ENCODE peak calls at places on chromosomes 13 and 19, in six cellular contexts. A is esophagus squamous epithelium, U is PC-3, L is spleen, F is RWPE1, S is A549. T is an unnamed sample.
A peak's percentile ranks its signal among the peaks of the same experiment; 100 is the strongest.

GRCh38 chr19:742540-743075 is 8.3 kb upstream of the MISP start:
- DNase-seq in F (no peak), S (no peak), L (no peak), U (no peak), A (no peak), T (no peak)

GRCh38 chr19:32313866-32314265 is 31.5 kb upstream of the ZNF507 start:
- DNase-seq in L (no peak), U (no peak), F (no peak), A (no peak), S (no peak), T (no peak)

GRCh38 chr19:32233091-32233490 is 112.3 kb upstream of the ZNF507 start:
- DNase-seq in F (no peak), U (no peak), A (no peak), L (peak; percentile 54), S (no peak), T (no peak)

GRCh38 chr13:45194081-45194939 is 6.5 kb downstream of the KCTD4 start:
- DNase-seq in L (no peak), U (no peak), S (no peak), F (no peak), A (no peak), T (peak; percentile 84)

GRCh38 chr13:77724092-77724491 is 26.6 kb downstream of the SLAIN1 start:
- DNase-seq in U (no peak), S (no peak), F (no peak), A (no peak), L (no peak), T (no peak)

GRCh38 chr19:15264933-15265206 is 32.6 kb upstream of the EPHX3 start:
- DNase-seq in S (no peak), L (no peak), A (no peak), F (no peak), U (no peak), T (no peak)

GRCh38 chr19:2923510-2923909 is 21.3 kb downstream of the ZNF77 start:
- DNase-seq in L (no peak), F (peak; percentile 50), U (peak; percentile 73), S (no peak), A (no peak), T (no peak)

GRCh38 chr13:31824705-31825512 is 85.6 kb downstream of the RXFP2 start:
- DNase-seq in L (no peak), U (peak; percentile 19), A (no peak), F (no peak), S (no peak), T (no peak)

GRCh38 chr19:2150794-2151338 is 500 bp downstream of the AP3D1 start:
- DNase-seq in S (no peak), L (peak; percentile 90), U (no peak), F (no peak), A (no peak), T (no peak)

GRCh38 chr19:45630463-45630862 is 8.7 kb downstream of the EML2 start:
- DNase-seq in U (peak; percentile 89), L (no peak), A (no peak), F (peak; percentile 93), S (peak; percentile 63), T (no peak)

GRCh38 chr19:49538643-49539042 is 10.8 kb downstream of the RCN3 start:
- DNase-seq in S (no peak), A (no peak), U (no peak), F (no peak), L (no peak), T (no peak)
- H3K27ac ChIP-seq in S (no peak overlapping the region), A (no peak overlapping the region), U (no peak overlapping the region), F (no peak overlapping the region), L (no peak overlapping the region), T (no peak overlapping the region)

GRCh38 chr19:18776288-18776594 is 14.9 kb downstream of the COMP start:
- DNase-seq in A (no peak), L (no peak), U (peak; percentile 55), F (peak; percentile 59), S (no peak), T (no peak)
- TF ChIP-seq CTCF in A (no peak), L (no peak), U (peak; percentile 63), F (peak; percentile 28), S (peak; percentile 17), T (no peak)

GRCh38 chr19:44525721-44526430 is 3.6 kb downstream of the CEACAM20 start:
- DNase-seq in F (no peak), A (no peak), L (no peak), U (no peak), S (no peak), T (no peak)
- H3K27ac ChIP-seq in F (no peak overlapping the region), A (no peak overlapping the region), L (no peak overlapping the region), U (no peak overlapping the region), S (no peak overlapping the region), T (no peak overlapping the region)

GRCh38 chr13:36715841-36716240 is 42.0 kb downstream of the SERTM1 start:
- DNase-seq in L (no peak), S (no peak), U (no peak), A (no peak), F (no peak), T (no peak)
- TF ChIP-seq CTCF in L (no peak), S (no peak), U (no peak), A (no peak), F (no peak), T (no peak)

DNA sequence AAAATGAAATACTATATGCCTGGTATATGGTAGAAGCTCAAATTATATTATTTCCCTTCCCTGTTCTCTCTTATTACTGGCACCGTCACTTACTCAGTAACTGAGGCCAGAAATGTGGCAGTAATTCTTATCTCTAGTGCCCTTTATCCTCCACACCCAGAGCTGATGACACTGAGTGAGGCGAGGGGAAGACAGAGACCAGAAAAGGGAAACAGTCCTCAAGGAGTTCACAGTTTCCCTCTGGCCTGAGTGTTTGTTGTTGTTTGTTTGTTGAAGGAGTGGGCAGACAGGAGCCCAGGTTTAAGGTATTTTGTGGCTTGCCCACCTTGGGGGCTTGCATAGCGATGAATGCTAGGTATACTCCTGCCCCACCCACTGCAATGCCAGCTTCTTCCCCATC is 101.5 kb upstream of the FNDC3A start:
- DNase-seq in L (no peak), U (no peak), S (no peak), A (no peak), F (no peak), T (no peak)
- H3K27ac ChIP-seq in L (no peak overlapping the region), U (no peak overlapping the region), S (no peak overlapping the region), A (no peak overlapping the region), F (no peak overlapping the region), T (no peak overlapping the region)

GRCh38 chr19:40663712-40664692 is 26.4 kb downstream of the NUMBL start:
- DNase-seq in U (peak; percentile 26), S (peak; percentile 66), A (no peak), L (peak; percentile 70), F (no peak), T (no peak)

GRCh38 chr19:40666803-40667438 is 23.5 kb downstream of the NUMBL start:
- DNase-seq in L (peak; percentile 56), A (no peak), U (no peak), S (no peak), F (no peak), T (no peak)

GRCh38 chr19:40661616-40662015 is 28.8 kb downstream of the NUMBL start:
- DNase-seq in L (no peak), S (no peak), A (no peak), F (no peak), U (no peak), T (no peak)

GRCh38 chr19:40659566-40659965 is 30.9 kb downstream of the NUMBL start:
- DNase-seq in U (no peak), A (no peak), F (no peak), L (no peak), S (no peak), T (no peak)

DNA sequence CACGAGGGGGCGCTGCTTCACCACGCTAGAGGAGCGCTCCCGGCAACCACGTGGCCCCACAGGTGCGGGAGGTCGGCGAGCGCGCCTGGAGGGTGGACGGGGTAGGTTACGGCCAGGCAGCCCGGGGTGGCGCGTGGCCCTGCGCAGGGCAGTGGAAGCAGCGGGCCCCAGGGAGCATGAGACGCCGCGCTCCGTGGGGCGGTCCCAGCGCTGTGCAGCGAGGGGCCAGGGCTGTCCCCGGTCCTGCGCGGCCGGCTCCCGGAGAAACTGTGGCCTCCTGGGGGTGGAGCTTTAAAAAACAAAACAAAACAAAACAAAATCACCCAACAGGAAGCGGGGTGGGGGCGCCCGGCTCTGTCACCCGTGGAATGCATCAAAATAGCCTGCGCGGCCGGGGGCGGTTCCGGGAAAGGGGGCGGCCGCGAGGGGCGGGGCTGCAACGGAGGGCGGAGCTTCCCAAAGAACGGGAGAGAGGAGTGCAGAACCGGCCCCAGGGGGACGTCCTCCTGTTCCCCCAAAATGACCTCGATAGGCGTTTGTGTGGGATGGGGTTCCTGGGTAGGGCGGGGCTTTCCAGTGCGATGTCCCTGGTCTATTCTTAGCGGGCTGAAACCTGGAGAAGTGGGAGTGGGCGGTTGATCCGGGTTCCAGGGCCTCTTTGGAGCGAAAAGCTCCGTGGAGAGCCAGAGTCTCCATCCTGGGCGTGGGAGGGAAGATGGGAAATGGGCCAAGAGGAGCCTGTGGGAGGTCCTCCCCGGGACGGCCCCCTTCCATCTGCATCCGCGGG is 27.3 kb downstream of the NUMBL start:
- DNase-seq in U (peak; percentile 82), A (peak; percentile 49), S (peak; percentile 97), L (peak; percentile 98), F (peak; percentile 77), T (peak; percentile 91)
- TF ChIP-seq CTCF in U (peak; percentile 84), A (peak; percentile 99), S (peak; percentile 100), L (peak; percentile 46), F (peak; percentile 96), T (peak; percentile 99)

GRCh38 chr19:29540128-29540527 is 14.3 kb downstream of the VSTM2B start:
- DNase-seq in A (no peak), S (no peak), U (no peak), L (peak; percentile 30), F (no peak), T (peak; percentile 20)
- H3K27ac ChIP-seq in A (no peak overlapping the region), S (no peak overlapping the region), U (no peak overlapping the region), L (no peak overlapping the region), F (no peak overlapping the region), T (no peak overlapping the region)

GRCh38 chr19:35741216-35741541 is 1.1 kb downstream of the IGFLR1 start:
- DNase-seq in A (no peak), F (no peak), S (no peak), U (no peak), L (no peak), T (no peak)
- TF ChIP-seq CTCF in A (no peak), F (no peak), S (no peak), U (no peak), L (no peak), T (no peak)

DNA sequence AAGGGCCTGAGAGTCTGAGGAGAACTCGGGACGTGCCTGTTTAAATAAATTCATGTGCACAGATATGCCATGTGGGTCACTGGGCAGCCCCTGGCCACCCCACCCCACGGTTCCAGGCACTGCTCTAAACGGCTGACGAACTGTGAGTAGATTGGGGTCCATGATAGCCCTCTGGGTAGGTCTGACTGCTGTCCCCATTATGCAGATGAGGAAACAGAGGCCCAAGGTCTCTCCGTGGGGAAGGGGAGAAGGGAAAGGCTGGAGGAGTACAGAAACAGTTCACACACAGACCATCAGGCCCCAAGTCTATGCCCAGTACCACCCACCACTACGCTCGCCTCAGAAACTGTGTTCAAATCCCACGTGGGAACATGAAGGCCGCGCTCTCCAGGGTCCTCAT is 14.1 kb downstream of the ZNF787 start:
- DNase-seq in A (no peak), S (no peak), U (no peak), L (no peak), F (no peak), T (no peak)
- H3K27ac ChIP-seq in A (peak overlapping the region; percentile 69), S (no peak overlapping the region), U (no peak overlapping the region), L (peak overlapping the region; percentile 98), F (no peak overlapping the region), T (no peak overlapping the region)